ENCODE peak calls at places on chromosomes 3 and 15, in nine cellular contexts. G, A, V, E, N, O, C, P and H are unnamed samples.
A peak's percentile ranks its signal among the peaks of the same experiment; 100 is the strongest.

GRCh38 chr3:41356775-41357174 is 157.5 kb downstream of the CTNNB1 start:
- DNase-seq in A (no peak), V (no peak), N (no peak), G (no peak), C (no peak), E (no peak), P (no peak), O (no peak), H (no peak)

GRCh38 chr15:40338921-40339620 is 1.7 kb downstream of the CCDC9B start:
- DNase-seq in A (no peak), E (peak; percentile 19), V (no peak), O (peak; percentile 79), P (peak; percentile 96), N (no peak), G (peak; percentile 58), C (peak; percentile 89), H (peak; percentile 26)

GRCh38 chr15:39887832-39888231 is 32.2 kb downstream of the GPR176 start:
- DNase-seq in A (no peak), P (peak; percentile 65), N (peak; percentile 69), G (peak; percentile 77), O (peak; percentile 3), C (no peak), V (no peak), E (peak; percentile 74), H (peak; percentile 70)

GRCh38 chr15:70748281-70748747 is 15.0 kb downstream of the UACA start:
- DNase-seq in P (no peak), E (no peak), G (peak; percentile 37), A (no peak), N (no peak), V (no peak), O (no peak), C (no peak), H (no peak)

GRCh38 chr15:40766906-40767837 is 2.6 kb upstream of the C15orf62 start:
- DNase-seq in E (no peak), P (no peak), A (no peak), O (no peak), N (peak; percentile 82), G (peak; percentile 29), C (no peak), V (no peak), H (no peak)

GRCh38 chr15:34855893-34856292 is 60.5 kb upstream of the ACTC1 start:
- DNase-seq in C (no peak), A (no peak), P (peak; percentile 61), O (no peak), G (no peak), N (no peak), E (no peak), V (no peak), H (no peak)

GRCh38 chr3:150411971-150412370 is 3.9 kb downstream of the TSC22D2 start:
- DNase-seq in V (no peak), N (no peak), P (no peak), G (peak; percentile 69), E (no peak), A (no peak), O (no peak), C (no peak), H (no peak)

GRCh38 chr15:71089801-71090200 is 25.5 kb upstream of the THSD4 start:
- DNase-seq in N (no peak), C (no peak), V (no peak), O (no peak), G (no peak), P (no peak), A (no peak), E (no peak), H (no peak)

GRCh38 chr3:11385329-11385728 is 113.1 kb downstream of the ATG7 start:
- DNase-seq in E (peak; percentile 28), V (no peak), A (no peak), G (no peak), C (no peak), P (peak; percentile 76), O (no peak), N (no peak), H (no peak)

GRCh38 chr3:52234516-52235447 is 4.2 kb downstream of the TWF2 start:
- DNase-seq in O (no peak), E (no peak), G (no peak), C (no peak), V (no peak), A (no peak), P (no peak), N (no peak), H (no peak)

GRCh38 chr3:159200176-159200575 is 398.3 kb downstream of the MFSD1 start:
- DNase-seq in N (no peak), V (no peak), P (peak; percentile 81), O (peak; percentile 49), C (peak; percentile 7), G (no peak), E (no peak), A (no peak), H (no peak)

GRCh38 chr3:34178415-34178814 is 380.0 kb downstream of the PDCD6IP start:
- DNase-seq in E (no peak), G (no peak), P (no peak), N (no peak), V (no peak), A (no peak), C (no peak), O (no peak), H (no peak)

GRCh38 chr3:34180532-34180931 is 382.1 kb downstream of the PDCD6IP start:
- DNase-seq in P (no peak), E (no peak), V (no peak), N (no peak), O (no peak), A (no peak), G (no peak), C (no peak), H (no peak)

GRCh38 chr3:34176723-34177122 is 378.3 kb downstream of the PDCD6IP start:
- DNase-seq in P (no peak), G (no peak), E (no peak), C (no peak), N (no peak), O (no peak), A (no peak), V (no peak), H (no peak)

GRCh38 chr3:34175636-34176186 is 377.3 kb downstream of the PDCD6IP start:
- DNase-seq in P (no peak), N (no peak), G (no peak), O (no peak), C (no peak), A (no peak), V (no peak), E (no peak), H (no peak)

DNA sequence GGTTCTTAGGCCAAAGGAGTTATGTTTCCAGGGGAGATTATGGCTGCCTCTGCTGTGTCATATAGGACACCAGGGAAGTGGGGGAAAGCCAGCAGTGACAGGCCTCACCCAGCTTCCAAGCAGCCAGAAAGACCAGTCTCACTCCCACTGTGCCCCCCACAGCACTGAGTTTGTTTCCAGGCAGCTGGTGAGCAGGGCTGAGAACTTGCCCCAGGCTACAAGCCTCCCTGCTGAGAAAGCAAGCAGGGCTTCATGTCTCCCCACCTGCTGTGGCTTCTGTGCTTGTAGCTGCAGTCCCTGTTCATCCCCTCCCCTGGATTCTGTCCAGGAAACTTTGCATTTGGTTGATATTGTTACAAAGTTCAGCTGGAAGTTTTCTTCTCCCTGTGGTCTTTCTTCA is 376.3 kb downstream of the PDCD6IP start:
- DNase-seq in A (no peak), V (no peak), G (no peak), C (no peak), N (no peak), P (no peak), O (no peak), E (no peak), H (no peak)
- H3K9ac ChIP-seq in A (no peak overlapping the region), V (no peak overlapping the region), G (no peak overlapping the region), C (no peak overlapping the region), N (no peak overlapping the region), P (no peak overlapping the region), O (no peak overlapping the region), E (no peak overlapping the region), H (no peak overlapping the region)

GRCh38 chr15:85002517-85002916 is 20.9 kb downstream of the PDE8A start:
- DNase-seq in V (no peak), E (no peak), G (no peak), O (no peak), C (no peak), N (no peak), A (no peak), P (no peak), H (no peak)
- H3K27ac ChIP-seq in V (no peak overlapping the region), E (no peak overlapping the region), G (no peak overlapping the region), O (no peak overlapping the region), C (no peak overlapping the region), N (no peak overlapping the region), A (no peak overlapping the region), P (no peak overlapping the region), H (no peak overlapping the region)

DNA sequence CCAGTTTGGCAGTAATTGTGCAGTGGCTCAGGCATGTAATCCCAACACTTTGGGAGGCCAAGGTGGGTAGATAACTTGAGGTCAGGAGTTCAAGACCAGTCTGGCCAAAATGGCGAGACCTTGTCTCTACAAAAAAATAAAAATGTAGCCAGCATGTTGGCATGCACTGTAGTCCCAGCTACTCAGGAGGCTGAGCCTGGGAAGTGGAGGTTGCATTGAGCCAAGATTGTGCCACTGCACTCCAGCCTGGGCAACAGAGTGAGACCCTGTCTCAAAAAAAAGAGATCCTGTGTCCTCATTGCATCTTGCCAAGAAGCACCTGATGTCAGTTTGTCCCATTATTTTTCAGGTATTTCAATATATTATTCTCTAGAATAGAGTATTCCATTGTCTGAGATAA is 61.8 kb downstream of the CRTC3 start:
- DNase-seq in O (no peak), G (no peak), A (no peak), C (no peak), P (no peak), V (no peak), E (no peak), N (no peak), H (no peak)
- H3K9ac ChIP-seq in O (no peak overlapping the region), G (no peak overlapping the region), A (no peak overlapping the region), C (no peak overlapping the region), P (no peak overlapping the region), V (no peak overlapping the region), E (no peak overlapping the region), N (no peak overlapping the region), H (no peak overlapping the region)

GRCh38 chr3:172317481-172317880 is 130.8 kb downstream of the GHSR start:
- DNase-seq in N (no peak), C (no peak), V (no peak), O (no peak), E (no peak), A (no peak), P (no peak), G (no peak), H (no peak)

GRCh38 chr3:172314616-172315015 is 133.6 kb downstream of the GHSR start:
- DNase-seq in P (no peak), E (no peak), O (no peak), G (no peak), A (no peak), V (no peak), C (no peak), N (no peak), H (no peak)

GRCh38 chr3:172317984-172318383 is 130.3 kb downstream of the GHSR start:
- DNase-seq in E (peak; percentile 94), C (peak; percentile 13), V (no peak), N (no peak), A (no peak), O (peak; percentile 46), G (peak; percentile 96), P (peak; percentile 92), H (peak; percentile 49)

GRCh38 chr3:172315401-172316091 is 132.7 kb downstream of the GHSR start:
- DNase-seq in C (no peak), G (peak; percentile 88), P (peak; percentile 58), N (peak; percentile 64), A (no peak), E (peak; percentile 56), V (no peak), O (peak; percentile 35), H (peak; percentile 56)

DNA sequence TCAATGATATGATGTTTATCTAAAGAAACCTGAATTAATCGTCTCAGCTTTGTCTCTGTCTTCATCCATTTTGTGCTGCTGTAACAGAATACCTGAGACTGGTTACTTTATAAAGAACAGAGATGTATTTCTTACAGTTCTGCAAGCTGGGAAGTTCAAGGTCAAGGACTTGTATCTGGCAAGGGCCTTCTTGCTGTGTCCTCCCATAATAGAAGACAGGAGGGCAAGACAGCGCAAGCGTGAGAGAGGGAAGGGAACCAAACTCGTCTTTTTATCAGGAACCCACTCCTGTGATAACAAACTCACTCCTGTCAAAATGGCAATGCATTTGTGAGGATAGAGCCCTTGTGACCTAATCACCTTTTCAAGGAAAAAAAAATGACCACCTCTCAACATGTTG is 131.5 kb downstream of the GHSR start:
- DNase-seq in V (no peak), A (no peak), C (no peak), O (no peak), N (no peak), P (no peak), E (no peak), G (no peak), H (no peak)
- H3K27ac ChIP-seq in V (no peak overlapping the region), A (no peak overlapping the region), C (no peak overlapping the region), O (no peak overlapping the region), N (no peak overlapping the region), P (no peak overlapping the region), E (peak overlapping the region; percentile 36), G (peak overlapping the region; percentile 96), H (no peak overlapping the region)